ENCODE peak calls at places on chromosomes 4 and X, in six cellular contexts. Y, Q, W, T, L and F are unnamed samples.

GRCh38 chrX:79557212-79557611 is 190.1 kb upstream of the ITM2A start:
- DNase-seq in T (no peak), W (no peak), L (no peak), Q (no peak), Y (no peak), F (no peak)

GRCh38 chr4:1501754-1502500 is 95.7 kb upstream of the NKX1-1 start:
- DNase-seq in T (no peak), Q (no peak), W (no peak), L (no peak), Y (peak), F (no peak)

GRCh38 chr4:64682481-64682880 is 273.2 kb upstream of the TECRL start:
- DNase-seq in L (no peak), T (no peak), W (no peak), Q (no peak), Y (no peak), F (no peak)

GRCh38 chr4:83075696-83076095 is 38.8 kb downstream of the PLAC8 start:
- DNase-seq in T (no peak), Q (no peak), W (no peak), Y (no peak), L (no peak), F (no peak)

GRCh38 chr4:38752393-38752961 is 30.3 kb downstream of the TLR10 start:
- DNase-seq in T (no peak), L (no peak), Y (no peak), Q (no peak), W (no peak), F (peak)

GRCh38 chrX:156001667-156002021 is 4.1 kb downstream of the IL9R start:
- DNase-seq in W (no peak), L (no peak), Q (no peak), T (no peak), Y (no peak), F (no peak)

GRCh38 chr4:145099653-145100052 is 1.5 kb downstream of the ABCE1 start:
- DNase-seq in Q (no peak), Y (no peak), L (no peak), W (peak), T (no peak), F (no peak)

GRCh38 chr4:148108776-148109175 is 333.4 kb downstream of the NR3C2 start:
- DNase-seq in Y (no peak), W (no peak), L (no peak), T (no peak), Q (no peak), F (no peak)

GRCh38 chr4:48462363-48462762 is 20.8 kb upstream of the SLC10A4 start:
- DNase-seq in L (no peak), T (no peak), Y (no peak), Q (no peak), W (peak), F (no peak)

GRCh38 chrX:133214316-133214715 is 3.8 kb downstream of the TFDP3 start:
- DNase-seq in T (no peak), Y (no peak), Q (no peak), L (no peak), W (no peak), F (no peak)

GRCh38 chrX:66654411-66654810 is 15.5 kb upstream of the EDA2R start:
- DNase-seq in Q (no peak), Y (no peak), W (no peak), T (no peak), L (no peak), F (no peak)

GRCh38 chr4:99382745-99383360 is 30.3 kb upstream of the ADH1C start:
- DNase-seq in T (no peak), Y (no peak), Q (no peak), W (no peak), L (no peak), F (no peak)

GRCh38 chrX:103586314-103586646 is 965 bp downstream of the TCEAL4 start:
- DNase-seq in L (peak), T (no peak), W (no peak), Y (no peak), Q (no peak), F (no peak)

GRCh38 chr4:9898596-9899345 is 117.3 kb downstream of the DRD5 start:
- DNase-seq in Q (no peak), T (no peak), L (no peak), W (no peak), Y (peak), F (peak)

GRCh38 chrX:140799216-140799615 is 89.7 kb downstream of the LINC00632 start:
- DNase-seq in L (no peak), Y (no peak), Q (no peak), W (no peak), T (no peak), F (no peak)

GRCh38 chrX:139304471-139304870 is 226.1 kb upstream of the F9 start:
- DNase-seq in Y (no peak), T (no peak), W (no peak), L (no peak), Q (no peak), F (no peak)

GRCh38 chr4:26032572-26033320 is 118.7 kb downstream of the SMIM20 start:
- DNase-seq in Y (no peak), T (no peak), L (no peak), Q (no peak), W (no peak), F (no peak)

GRCh38 chrX:51332188-51332942 is at the start of gene NUDT10:
- DNase-seq in T (no peak), W (peak), L (peak), Y (peak), Q (peak), F (peak)

GRCh38 chr4:168600796-168601583 is 104.1 kb downstream of the PALLD start:
- DNase-seq in Q (no peak), L (no peak), W (no peak), Y (no peak), T (no peak), F (no peak)

GRCh38 chr4:7067147-7067522 is 729 bp downstream of the GRPEL1 start:
- DNase-seq in Q (no peak), T (no peak), W (no peak), L (no peak), Y (no peak), F (no peak)

GRCh38 chr4:125762537-125762936 is 447.8 kb downstream of the FAT4 start:
- DNase-seq in Y (no peak), L (no peak), W (no peak), T (no peak), Q (no peak), F (no peak)

GRCh38 chr4:121462660-121463261 is 81.9 kb upstream of the QRFPR start:
- DNase-seq in L (peak), Y (peak), T (no peak), W (peak), Q (peak), F (peak)

GRCh38 chrX:154513662-154514204 is 2.3 kb downstream of the FAM3A start:
- DNase-seq in L (no peak), Q (no peak), T (no peak), Y (no peak), W (no peak), F (no peak)

GRCh38 chr4:23838131-23838530 is 51.7 kb downstream of the PPARGC1A start:
- DNase-seq in Y (no peak), Q (no peak), W (no peak), T (no peak), L (no peak), F (no peak)

GRCh38 chr4:68372588-68372987 is 22.7 kb upstream of the YTHDC1 start:
- DNase-seq in L (no peak), Q (no peak), T (no peak), W (no peak), Y (no peak), F (no peak)

GRCh38 chrX:750263-750662 is 119.7 kb downstream of the SHOX start:
- DNase-seq in Q (no peak), T (no peak), Y (no peak), W (no peak), L (no peak), F (no peak)

GRCh38 chrX:69144854-69145253 is 20.4 kb downstream of the PJA1 start:
- DNase-seq in L (no peak), Q (no peak), W (no peak), Y (no peak), T (no peak), F (no peak)

GRCh38 chr4:794911-795725 is 30.8 kb downstream of the CPLX1 start:
- DNase-seq in Y (peak), Q (no peak), T (no peak), W (no peak), L (no peak), F (no peak)

GRCh38 chrX:110588164-110588563 is 207.5 kb downstream of the CHRDL1 start:
- DNase-seq in W (no peak), L (no peak), Y (peak), T (no peak), Q (no peak), F (no peak)